ENCODE peak calls at places on chromosome X, in five cellular contexts. One of them, this sample, is unnamed.
A peak's percentile ranks its signal among the peaks of the same experiment; 100 is the strongest.

GRCh38 chrX:9464435-9465371 is at the start of gene TBL1X:
- DNase-seq in activated CD4-positive, alpha-beta T cell treated with anti-CD3 and anti-CD28 coated beads for 24 hours: peak; percentile 12
- DNase-seq in stimulated activated CD4-positive, alpha-beta T cell treated with anti-CD3 and anti-CD28 coated beads, Interleukin-2, amount 100 ng/mL, for 24 hours: peak; percentile 68
- DNase-seq in GOT3: peak; percentile 43
- DNase-seq in ACHN: peak; percentile 63
- DNase-seq in this sample: peak; percentile 50

GRCh38 chrX:136810493-136810892 is 29.8 kb upstream of the ARHGEF6 start:
- DNase-seq in activated CD4-positive, alpha-beta T cell treated with anti-CD3 and anti-CD28 coated beads for 24 hours: no peak
- DNase-seq in stimulated activated CD4-positive, alpha-beta T cell treated with anti-CD3 and anti-CD28 coated beads, Interleukin-2, amount 100 ng/mL, for 24 hours: no peak
- DNase-seq in GOT3: no peak
- DNase-seq in ACHN: no peak
- DNase-seq in this sample: no peak

GRCh38 chrX:138150709-138151108 is 560.8 kb downstream of the FGF13 start:
- DNase-seq in ACHN: no peak
- DNase-seq in activated CD4-positive, alpha-beta T cell treated with anti-CD3 and anti-CD28 coated beads for 24 hours: no peak
- DNase-seq in GOT3: no peak
- DNase-seq in stimulated activated CD4-positive, alpha-beta T cell treated with anti-CD3 and anti-CD28 coated beads, Interleukin-2, amount 100 ng/mL, for 24 hours: no peak
- DNase-seq in this sample: no peak

GRCh38 chrX:153770606-153771175 is 6.6 kb downstream of the PLXNB3 start:
- DNase-seq in GOT3: no peak
- DNase-seq in stimulated activated CD4-positive, alpha-beta T cell treated with anti-CD3 and anti-CD28 coated beads, Interleukin-2, amount 100 ng/mL, for 24 hours: no peak
- DNase-seq in activated CD4-positive, alpha-beta T cell treated with anti-CD3 and anti-CD28 coated beads for 24 hours: no peak
- DNase-seq in ACHN: no peak
- DNase-seq in this sample: no peak

GRCh38 chrX:17047224-17047623 is 100.8 kb downstream of the REPS2 start:
- DNase-seq in stimulated activated CD4-positive, alpha-beta T cell treated with anti-CD3 and anti-CD28 coated beads, Interleukin-2, amount 100 ng/mL, for 24 hours: no peak
- DNase-seq in ACHN: no peak
- DNase-seq in activated CD4-positive, alpha-beta T cell treated with anti-CD3 and anti-CD28 coated beads for 24 hours: no peak
- DNase-seq in GOT3: no peak
- DNase-seq in this sample: no peak

GRCh38 chrX:68953331-68953730 is 124.5 kb downstream of the EFNB1 start:
- DNase-seq in activated CD4-positive, alpha-beta T cell treated with anti-CD3 and anti-CD28 coated beads for 24 hours: no peak
- DNase-seq in stimulated activated CD4-positive, alpha-beta T cell treated with anti-CD3 and anti-CD28 coated beads, Interleukin-2, amount 100 ng/mL, for 24 hours: no peak
- DNase-seq in ACHN: no peak
- DNase-seq in GOT3: no peak
- DNase-seq in this sample: no peak

GRCh38 chrX:86051741-86052140 is 4.4 kb upstream of the CHM start:
- DNase-seq in GOT3: no peak
- DNase-seq in stimulated activated CD4-positive, alpha-beta T cell treated with anti-CD3 and anti-CD28 coated beads, Interleukin-2, amount 100 ng/mL, for 24 hours: no peak
- DNase-seq in ACHN: no peak
- DNase-seq in activated CD4-positive, alpha-beta T cell treated with anti-CD3 and anti-CD28 coated beads for 24 hours: no peak
- DNase-seq in this sample: no peak

GRCh38 chrX:111877681-111878080 is 1.7 kb downstream of the TRPC5OS start:
- DNase-seq in stimulated activated CD4-positive, alpha-beta T cell treated with anti-CD3 and anti-CD28 coated beads, Interleukin-2, amount 100 ng/mL, for 24 hours: no peak
- DNase-seq in GOT3: no peak
- DNase-seq in ACHN: no peak
- DNase-seq in activated CD4-positive, alpha-beta T cell treated with anti-CD3 and anti-CD28 coated beads for 24 hours: no peak
- DNase-seq in this sample: no peak

This sample was measured in Caki2.